ENCODE peak calls at places on chromosomes 16 and 17, in eight cellular contexts. F is Panc1; X is psoas muscle; O is naive thymus-derived CD4-positive, alpha-beta T cell; B is SK-N-SH; H is endodermal cell; I is effector memory CD4-positive, alpha-beta T cell; U is uterus. L is an unnamed sample.

GRCh38 chr16:18969050-18969854 is 14.5 kb upstream of the TMC7 start:
- DNase-seq in F (no peak), X (peak; percentile 88), O (peak; percentile 62), B (peak; percentile 84), H (peak; percentile 95), I (peak; percentile 51), U (peak; percentile 83), L (peak; percentile 90)

GRCh38 chr17:31534223-31534888 is 142.9 kb downstream of the RAB11FIP4 start:
- DNase-seq in F (no peak), X (no peak), O (no peak), B (no peak), H (no peak), I (no peak), U (no peak), L (no peak)

GRCh38 chr16:22973451-22973991 is 159.6 kb downstream of the HS3ST2 start:
- DNase-seq in F (no peak), X (no peak), O (no peak), B (no peak), H (no peak), I (no peak), U (no peak), L (no peak)

GRCh38 chr17:78883090-78883532 is 19.9 kb downstream of the CEP295NL start:
- DNase-seq in F (peak; percentile 22), X (peak; percentile 84), O (no peak), B (peak; percentile 94), H (no peak), I (no peak), U (peak; percentile 80), L (no peak)

GRCh38 chr16:72475688-72476087 is 303.7 kb upstream of the PMFBP1 start:
- DNase-seq in F (no peak), X (no peak), O (no peak), B (no peak), H (no peak), I (no peak), U (no peak), L (no peak)

GRCh38 chr16:30644334-30644830 is 6.4 kb upstream of the PRR14 start:
- DNase-seq in F (no peak), X (no peak), O (no peak), B (no peak), H (no peak), I (no peak), U (no peak), L (no peak)

GRCh38 chr16:58022601-58023371 is 2.8 kb upstream of the MMP15 start:
- DNase-seq in F (no peak), X (peak; percentile 60), O (no peak), B (peak; percentile 78), H (no peak), I (no peak), U (peak; percentile 72), L (peak; percentile 70)

GRCh38 chr16:67447508-67448076 is 16.7 kb downstream of the HSD11B2 start:
- DNase-seq in F (no peak), X (peak; percentile 45), O (peak; percentile 28), B (peak; percentile 70), H (peak; percentile 79), I (peak; percentile 11), U (peak; percentile 65), L (peak; percentile 87)

GRCh38 chr17:32558328-32558955 is 71.6 kb downstream of the CDK5R1 start:
- DNase-seq in F (no peak), X (no peak), O (no peak), B (no peak), H (peak; percentile 20), I (no peak), U (no peak), L (no peak)
- H3K4me3 ChIP-seq in F (no peak overlapping the region), X (no peak overlapping the region), O (no peak overlapping the region), B (no peak overlapping the region), H (no peak overlapping the region), I (no peak overlapping the region), U (no peak overlapping the region), L (no peak overlapping the region)

GRCh38 chr16:89525146-89525913 is 17.1 kb downstream of the SPG7 start:
- DNase-seq in F (no peak), X (no peak), O (no peak), B (no peak), H (no peak), I (no peak), U (no peak), L (no peak)
- H3K36me3 ChIP-seq in F (peaks cover 9% of the 10 kb centered on the region), X (peaks cover 92% of the 10 kb centered on the region), O (peaks cover 26% of the 10 kb centered on the region), B (peaks cover 39% of the 10 kb centered on the region), H (peaks cover 87% of the 10 kb centered on the region), I (peaks cover 71% of the 10 kb centered on the region), U (no peaks in the 10 kb centered on the region), L (peaks cover 48% of the 10 kb centered on the region)

DNA sequence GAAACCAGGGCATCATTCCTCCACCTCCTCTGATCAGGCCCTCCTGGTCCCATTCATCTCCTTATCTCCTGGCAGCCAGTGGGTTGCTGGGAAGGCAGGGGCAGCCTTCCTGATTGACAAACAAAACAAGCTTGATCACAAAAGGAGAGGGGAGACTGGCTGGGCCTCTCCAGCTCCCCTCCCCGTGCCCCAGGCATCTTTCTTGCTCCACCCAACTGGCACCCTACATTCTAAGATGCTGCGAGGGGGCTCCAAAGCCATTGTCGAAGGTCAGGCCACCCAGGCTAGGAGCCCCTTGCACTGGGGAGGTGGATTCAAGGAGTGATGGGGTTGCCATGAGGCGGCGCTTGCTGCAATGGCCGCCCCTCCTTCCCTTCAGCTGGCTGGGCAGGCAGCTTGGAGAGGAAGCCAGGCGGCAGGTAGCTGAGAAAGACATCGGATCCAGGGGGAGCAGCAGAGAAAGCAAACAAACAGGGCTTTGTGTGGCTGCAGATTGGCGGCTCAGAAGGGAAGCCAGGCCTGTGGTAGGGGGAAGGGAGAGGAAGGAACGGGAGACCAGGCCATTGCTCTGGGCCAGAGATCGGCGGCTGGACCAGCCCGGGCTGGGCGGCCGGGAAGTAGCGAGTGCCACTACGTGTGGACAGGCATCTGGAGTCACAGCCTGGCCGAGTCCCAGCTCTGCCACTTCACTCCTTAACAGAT is 12.1 kb downstream of the RAI1 start:
- DNase-seq in F (no peak), X (peak; percentile 60), O (no peak), B (peak; percentile 78), H (peak; percentile 92), I (no peak), U (peak; percentile 46), L (peak; percentile 85)
- H3K4me3 ChIP-seq in F (peak overlapping the region; percentile 51), X (peak overlapping the region; percentile 75), O (peak overlapping the region; percentile 55), B (peak overlapping the region; percentile 68), H (peak overlapping the region; percentile 70), I (no peak overlapping the region), U (no peak overlapping the region), L (no peak overlapping the region)

GRCh38 chr17:55413825-55414489 is 7.7 kb downstream of the MMD start:
- DNase-seq in F (no peak), X (no peak), O (no peak), B (no peak), H (no peak), I (no peak), U (no peak), L (no peak)

GRCh38 chr17:55417411-55418268 is 4.0 kb downstream of the MMD start:
- DNase-seq in F (no peak), X (no peak), O (no peak), B (no peak), H (no peak), I (no peak), U (no peak), L (no peak)

GRCh38 chr17:55416470-55417052 is 5.1 kb downstream of the MMD start:
- DNase-seq in F (no peak), X (no peak), O (no peak), B (no peak), H (no peak), I (no peak), U (no peak), L (no peak)

GRCh38 chr17:55416000-55416399 is 5.6 kb downstream of the MMD start:
- DNase-seq in F (no peak), X (no peak), O (no peak), B (no peak), H (no peak), I (no peak), U (no peak), L (no peak)

DNA sequence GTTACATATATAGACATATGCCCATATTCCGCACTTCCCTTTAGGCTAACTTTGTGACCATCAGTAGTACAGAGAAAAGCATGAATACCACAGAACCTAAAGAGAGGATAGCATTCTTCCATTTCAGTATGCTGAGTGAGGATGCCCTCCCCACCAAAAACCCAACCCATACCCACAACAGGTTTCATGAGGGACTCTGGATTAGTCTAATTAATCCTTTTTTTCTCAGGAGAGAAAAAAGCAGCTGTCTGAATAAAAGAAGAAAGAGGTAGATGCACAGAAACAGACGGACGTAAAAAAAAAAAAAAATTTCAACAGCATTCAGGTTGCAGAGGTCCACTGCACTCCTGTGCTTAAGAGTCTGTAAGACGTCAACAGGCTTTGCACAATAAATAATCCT is 6.7 kb downstream of the MMD start:
- DNase-seq in F (no peak), X (no peak), O (no peak), B (no peak), H (no peak), I (no peak), U (no peak), L (no peak)
- H3K36me3 ChIP-seq in F (peaks cover 4% of the 10 kb centered on the region), X (peaks cover 36% of the 10 kb centered on the region), O (no peaks in the 10 kb centered on the region), B (peaks cover 15% of the 10 kb centered on the region), H (peaks cover 55% of the 10 kb centered on the region), I (peaks cover 20% of the 10 kb centered on the region), U (no peaks in the 10 kb centered on the region), L (peaks cover 18% of the 10 kb centered on the region)

GRCh38 chr17:62807812-62808575 is at the start of gene MARCHF10:
- DNase-seq in F (no peak), X (no peak), O (no peak), B (peak; percentile 68), H (peak; percentile 88), I (no peak), U (peak; percentile 25), L (peak; percentile 96)

GRCh38 chr17:62804822-62805221 is 3.3 kb downstream of the MARCHF10 start:
- DNase-seq in F (no peak), X (no peak), O (no peak), B (no peak), H (peak; percentile 36), I (no peak), U (no peak), L (no peak)

GRCh38 chr17:62809656-62810055 is 1.5 kb upstream of the MARCHF10 start:
- DNase-seq in F (no peak), X (no peak), O (no peak), B (no peak), H (peak; percentile 28), I (no peak), U (no peak), L (no peak)

GRCh38 chr17:62805234-62805633 is 2.9 kb downstream of the MARCHF10 start:
- DNase-seq in F (no peak), X (no peak), O (no peak), B (no peak), H (no peak), I (no peak), U (no peak), L (no peak)

GRCh38 chr17:62808576-62808970 is 459 bp upstream of the MARCHF10 start:
- DNase-seq in F (no peak), X (no peak), O (no peak), B (no peak), H (no peak), I (no peak), U (no peak), L (peak; percentile 21)
- H3K4me3 ChIP-seq in F (peak overlapping the region; percentile 30), X (no peak overlapping the region), O (no peak overlapping the region), B (no peak overlapping the region), H (no peak overlapping the region), I (no peak overlapping the region), U (no peak overlapping the region), L (peak overlapping the region; percentile 40)

DNA sequence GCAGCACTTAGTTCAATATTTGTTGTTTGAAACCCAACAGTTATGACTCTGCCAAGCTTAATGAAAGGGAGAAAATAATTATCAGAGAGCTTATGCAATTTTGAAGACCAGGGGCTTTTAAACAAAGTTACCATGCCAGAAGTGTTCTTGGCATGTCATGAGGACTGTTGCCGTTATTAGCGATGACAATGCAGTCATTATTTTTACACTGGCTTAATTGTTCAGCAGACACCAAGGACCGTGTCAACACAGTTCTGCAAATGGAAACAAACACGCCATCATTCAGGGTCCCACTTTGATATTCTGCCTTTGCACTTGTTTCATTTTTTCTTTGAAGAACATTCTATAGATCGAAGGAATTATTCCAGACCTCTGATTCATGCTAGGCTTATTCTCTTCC is 518.5 kb downstream of the CDH13 start:
- DNase-seq in F (no peak), X (no peak), O (no peak), B (no peak), H (no peak), I (no peak), U (no peak), L (no peak)
- H3K36me3 ChIP-seq in F (no peaks in the 10 kb centered on the region), X (no peaks in the 10 kb centered on the region), O (no peaks in the 10 kb centered on the region), B (peaks cover 3% of the 10 kb centered on the region), H (no peaks in the 10 kb centered on the region), I (no peaks in the 10 kb centered on the region), U (no peaks in the 10 kb centered on the region), L (no peaks in the 10 kb centered on the region)